ENCODE peak calls at places on chromosomes 1 and 21, in five cellular contexts. Y, M, D, F and J are unnamed samples.

GRCh38 chr1:59071289-59071688 is 225.6 kb upstream of the FGGY start:
- DNase-seq in Y (no peak), M (no peak), F (no peak), D (no peak), J (no peak)

GRCh38 chr21:41065539-41065938 is 102.4 kb upstream of the BACE2 start:
- DNase-seq in M (no peak), F (no peak), D (peak; percentile 19), Y (no peak), J (no peak)

GRCh38 chr1:34266127-34266951 is 89.6 kb downstream of the C1orf94 start:
- DNase-seq in D (no peak), M (no peak), F (peak; percentile 42), Y (no peak), J (no peak)

GRCh38 chr1:230067441-230067870 is 418 bp downstream of the GALNT2 start:
- DNase-seq in F (no peak), D (no peak), Y (no peak), M (peak; percentile 65), J (peak; percentile 49)

GRCh38 chr1:33610864-33611455 is 138.5 kb downstream of the ZSCAN20 start:
- DNase-seq in F (no peak), D (no peak), M (no peak), Y (no peak), J (no peak)

GRCh38 chr1:244730153-244730933 is 77.4 kb downstream of the DESI2 start:
- DNase-seq in M (peak; percentile 54), Y (no peak), D (peak; percentile 51), F (peak; percentile 51), J (peak; percentile 31)

GRCh38 chr1:26994020-26994745 is 691 bp downstream of the TRNP1 start:
- DNase-seq in F (peak; percentile 32), D (no peak), M (no peak), Y (no peak), J (peak; percentile 47)

GRCh38 chr1:3146458-3146857 is 77.5 kb downstream of the PRDM16 start:
- DNase-seq in F (no peak), M (no peak), Y (no peak), D (no peak), J (no peak)

GRCh38 chr21:29299906-29300546 is 1.3 kb downstream of the BACH1 start:
- DNase-seq in D (peak; percentile 98), Y (peak; percentile 11), M (peak; percentile 61), F (peak; percentile 36), J (peak; percentile 45)

GRCh38 chr1:6273380-6273891 is 12.5 kb upstream of the GPR153 start:
- DNase-seq in D (peak; percentile 75), F (peak; percentile 76), M (peak; percentile 77), Y (no peak), J (peak; percentile 54)

GRCh38 chr1:21262282-21263051 is 27.8 kb downstream of the ECE1 start:
- DNase-seq in F (peak; percentile 47), M (peak; percentile 69), D (peak; percentile 88), Y (no peak), J (peak; percentile 21)

GRCh38 chr1:27864264-27864895 is 8.0 kb upstream of the THEMIS2 start:
- DNase-seq in D (no peak), M (no peak), F (no peak), Y (no peak), J (no peak)

GRCh38 chr1:217506878-217507277 is 124.0 kb downstream of the GPATCH2 start:
- DNase-seq in D (peak; percentile 27), Y (no peak), F (no peak), M (no peak), J (no peak)

GRCh38 chr1:155131846-155132245 is 3.8 kb upstream of the SLC50A1 start:
- DNase-seq in M (no peak), F (no peak), Y (no peak), D (no peak), J (no peak)

GRCh38 chr1:109892476-109893368 is 17.9 kb upstream of the CSF1 start:
- DNase-seq in D (no peak), M (no peak), Y (no peak), F (no peak), J (peak; percentile 51)

GRCh38 chr1:46043491-46044017 is 88.9 kb downstream of the PIK3R3 start:
- DNase-seq in F (peak; percentile 67), Y (no peak), D (no peak), M (no peak), J (no peak)

GRCh38 chr1:183804382-183804781 is 538 bp upstream of the RGL1 start:
- DNase-seq in F (peak; percentile 41), Y (no peak), M (no peak), D (no peak), J (no peak)

GRCh38 chr21:45926281-45926680 is 55.3 kb upstream of the COL6A1 start:
- DNase-seq in D (no peak), Y (no peak), M (no peak), F (no peak), J (no peak)

GRCh38 chr1:19758227-19758830 is 41.4 kb downstream of the TMCO4 start:
- DNase-seq in F (no peak), Y (no peak), M (no peak), D (peak; percentile 95), J (peak; percentile 70)

GRCh38 chr1:1419363-1419811 is 1.7 kb downstream of the ANKRD65 start:
- DNase-seq in M (no peak), Y (no peak), F (no peak), D (no peak), J (no peak)

GRCh38 chr21:42000908-42001307 is 9.3 kb downstream of the ZBTB21 start:
- DNase-seq in D (no peak), F (no peak), M (no peak), Y (no peak), J (no peak)

GRCh38 chr1:156726549-156727226 is 1.6 kb upstream of the METTL25B start:
- DNase-seq in M (no peak), D (peak; percentile 31), F (peak; percentile 71), Y (no peak), J (peak; percentile 59)

GRCh38 chr21:32569261-32570230 is 15.8 kb downstream of the TCP10L start:
- DNase-seq in Y (peak; percentile 74), F (peak; percentile 84), D (peak; percentile 71), M (peak; percentile 79), J (peak; percentile 64)

GRCh38 chr1:220681220-220681847 is 8.8 kb upstream of the C1orf115 start:
- DNase-seq in F (no peak), M (no peak), D (no peak), Y (no peak), J (no peak)

GRCh38 chr1:18182518-18183160 is 75.0 kb downstream of the IGSF21 start:
- DNase-seq in M (no peak), F (peak; percentile 49), Y (no peak), D (no peak), J (peak; percentile 80)

GRCh38 chr1:203536981-203537455 is 43.1 kb downstream of the OPTC start:
- DNase-seq in Y (no peak), M (no peak), F (no peak), D (peak; percentile 76), J (peak; percentile 59)

GRCh38 chr1:117541585-117541984 is 64.3 kb upstream of the TENT5C start:
- DNase-seq in M (no peak), F (no peak), Y (no peak), D (no peak), J (no peak)

GRCh38 chr1:89087241-89087640 is 22.2 kb upstream of the GBP1 start:
- DNase-seq in F (no peak), M (no peak), D (no peak), Y (no peak), J (no peak)

GRCh38 chr21:45280969-45281368 is 6.7 kb downstream of the POFUT2 start:
- DNase-seq in D (no peak), M (no peak), Y (no peak), F (no peak), J (no peak)

GRCh38 chr1:46830665-46831322 is 31.9 kb downstream of the CYP4B1 start:
- DNase-seq in D (no peak), F (no peak), M (no peak), Y (no peak), J (peak; percentile 20)

GRCh38 chr1:43363935-43364525 is 3.8 kb downstream of the ELOVL1 start:
- DNase-seq in Y (no peak), D (no peak), F (no peak), M (no peak), J (no peak)

GRCh38 chr1:6424619-6425593 is at the start of gene ESPN:
- DNase-seq in F (no peak), Y (no peak), M (no peak), D (no peak), J (no peak)

GRCh38 chr1:237760981-237761380 is 129.7 kb downstream of the ZP4 start:
- DNase-seq in D (no peak), M (no peak), F (no peak), Y (no peak), J (no peak)

GRCh38 chr1:159090566-159091546 is 14.3 kb upstream of the AIM2 start:
- DNase-seq in Y (no peak), F (no peak), D (peak; percentile 48), M (no peak), J (no peak)

GRCh38 chr1:159092398-159092760 is 15.8 kb upstream of the AIM2 start:
- DNase-seq in D (no peak), Y (no peak), F (no peak), M (no peak), J (no peak)

GRCh38 chr1:159089184-159089791 is 12.7 kb upstream of the AIM2 start:
- DNase-seq in Y (no peak), M (no peak), D (no peak), F (no peak), J (no peak)

GRCh38 chr1:159088566-159089183 is 12.1 kb upstream of the AIM2 start:
- DNase-seq in D (no peak), Y (no peak), F (no peak), M (no peak), J (no peak)

GRCh38 chr1:159091547-159092397 is 15.2 kb upstream of the AIM2 start:
- DNase-seq in D (peak; percentile 78), Y (no peak), F (no peak), M (no peak), J (no peak)
- H3K27me3 ChIP-seq in D (no peaks in the 10 kb centered on the region), Y (no peaks in the 10 kb centered on the region), F (no peaks in the 10 kb centered on the region), M (no peaks in the 10 kb centered on the region), J (no peaks in the 10 kb centered on the region)

DNA sequence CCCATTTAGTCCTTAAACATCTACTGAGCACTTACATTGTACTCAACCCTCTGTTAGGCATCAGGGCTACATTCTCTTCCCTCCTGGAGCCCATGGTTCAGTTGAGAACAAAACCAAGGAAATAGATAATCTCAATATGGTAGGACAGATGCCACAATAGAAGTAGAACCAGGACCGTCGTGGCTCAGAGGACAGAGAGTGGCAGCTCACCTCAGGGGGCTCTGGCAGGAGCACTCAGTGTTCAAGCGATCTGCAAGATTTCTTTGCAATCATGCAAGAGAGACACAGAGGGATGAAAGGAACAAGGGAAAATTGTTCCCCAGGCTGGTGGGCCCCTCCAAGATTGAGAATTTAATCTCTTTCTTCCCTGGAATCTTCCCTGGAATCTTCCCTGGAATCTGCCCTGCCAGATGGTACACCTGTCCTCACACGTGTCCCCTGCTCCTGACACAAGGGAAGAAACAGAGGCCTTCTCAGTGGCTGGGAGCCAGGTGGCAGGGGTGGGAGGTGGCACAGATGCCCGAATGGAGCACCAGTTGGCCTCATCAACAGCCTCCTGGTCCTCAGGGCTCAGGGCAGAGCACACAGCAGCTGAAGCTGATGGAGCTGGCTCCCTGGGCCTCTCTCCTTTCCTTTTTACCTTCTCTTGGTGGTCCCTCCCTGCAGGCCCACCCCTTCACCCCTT is 135.4 kb downstream of the PLXNA2 start:
- DNase-seq in M (no peak), Y (no peak), D (no peak), F (no peak), J (no peak)
- H3K27me3 ChIP-seq in M (no peaks in the 10 kb centered on the region), Y (no peaks in the 10 kb centered on the region), D (no peaks in the 10 kb centered on the region), F (no peaks in the 10 kb centered on the region), J (no peaks in the 10 kb centered on the region)

GRCh38 chr1:10865518-10866313 is 69.3 kb upstream of the CASZ1 start:
- DNase-seq in D (no peak), Y (no peak), M (no peak), F (no peak), J (no peak)
- H3K27me3 ChIP-seq in D (peaks cover 56% of the 10 kb centered on the region), Y (peaks cover 39% of the 10 kb centered on the region), M (no peaks in the 10 kb centered on the region), F (peaks cover 2% of the 10 kb centered on the region), J (no peaks in the 10 kb centered on the region)

GRCh38 chr1:67584938-67585337 is 100.1 kb upstream of the GADD45A start:
- DNase-seq in F (no peak), Y (no peak), D (no peak), M (no peak), J (no peak)
- H3K27me3 ChIP-seq in F (no peaks in the 10 kb centered on the region), Y (no peaks in the 10 kb centered on the region), D (no peaks in the 10 kb centered on the region), M (no peaks in the 10 kb centered on the region), J (no peaks in the 10 kb centered on the region)